ENCODE peak calls at places on chromosomes 11 and 22, in six cellular contexts. G is endothelial cell of umbilical vein, M is hepatocyte, J is H9, O is fibroblast of lung, C is keratinocyte. S is an unnamed sample.

GRCh38 chr11:125376856-125377255 is 119.2 kb downstream of the FEZ1 start:
- DNase-seq in G (no peak), J (no peak), C (no peak), M (no peak), O (peak; percentile 53), S (no peak)

GRCh38 chr11:31940396-31941037 is 129.4 kb upstream of the PAX6 start:
- DNase-seq in O (peak; percentile 83), C (no peak), M (no peak), J (no peak), G (peak; percentile 75), S (no peak)

GRCh38 chr11:57493507-57494503 is 21.7 kb downstream of the SLC43A1 start:
- DNase-seq in M (peak; percentile 87), J (peak; percentile 94), G (peak; percentile 42), C (no peak), O (no peak), S (peak; percentile 51)

GRCh38 chr11:64173616-64174355 is 7.9 kb upstream of the MACROD1 start:
- DNase-seq in G (no peak), J (no peak), M (no peak), C (no peak), O (peak; percentile 24), S (no peak)

GRCh38 chr11:34512810-34513673 is 552 bp downstream of the ELF5 start:
- DNase-seq in M (peak; percentile 73), J (peak; percentile 81), C (no peak), G (peak; percentile 49), O (peak; percentile 33), S (peak; percentile 29)

GRCh38 chr11:115145316-115145715 is 358.9 kb downstream of the CADM1 start:
- DNase-seq in O (no peak), M (no peak), J (no peak), C (no peak), G (no peak), S (no peak)

GRCh38 chr11:110878513-110878912 is 166.3 kb upstream of the ARHGAP20 start:
- DNase-seq in O (peak; percentile 90), C (no peak), G (peak; percentile 38), M (no peak), J (no peak), S (no peak)

GRCh38 chr22:22167791-22168189 is 76.8 kb upstream of the VPREB1 start:
- DNase-seq in O (no peak), J (no peak), C (no peak), M (no peak), G (no peak), S (no peak)

GRCh38 chr11:34667810-34668582 is 47.1 kb downstream of the EHF start:
- DNase-seq in C (no peak), J (no peak), G (no peak), M (peak; percentile 23), O (no peak), S (no peak)

GRCh38 chr11:78910322-78910721 is 335.7 kb upstream of the NARS2 start:
- DNase-seq in J (no peak), M (no peak), C (no peak), G (no peak), O (no peak), S (no peak)

GRCh38 chr11:65132988-65133700 is 1.2 kb downstream of the SYVN1 start:
- DNase-seq in J (peak; percentile 83), C (peak; percentile 48), M (peak; percentile 85), O (no peak), G (peak; percentile 19), S (peak; percentile 67)

GRCh38 chr11:114036156-114036811 is 23.2 kb upstream of the ZBTB16 start:
- DNase-seq in M (peak; percentile 93), J (peak; percentile 93), C (no peak), O (peak; percentile 19), G (peak; percentile 73), S (peak; percentile 48)

GRCh38 chr11:13885083-13885482 is 77.4 kb upstream of the SPON1 start:
- DNase-seq in C (no peak), J (no peak), M (no peak), O (no peak), G (no peak), S (peak; percentile 20)

GRCh38 chr11:112734207-112734606 is 227.0 kb upstream of the NCAM1 start:
- DNase-seq in O (peak; percentile 29), M (peak; percentile 76), G (no peak), C (no peak), J (peak; percentile 63), S (peak; percentile 48)

GRCh38 chr11:66451663-66452062 is 13.0 kb upstream of the MRPL11 start:
- DNase-seq in J (no peak), C (no peak), M (no peak), G (no peak), O (no peak), S (no peak)

GRCh38 chr22:44107341-44107740 is 73.4 kb upstream of the PARVG start:
- DNase-seq in G (no peak), J (peak; percentile 75), C (no peak), O (peak; percentile 59), M (no peak), S (no peak)

GRCh38 chr11:117822031-117822521 is 2.5 kb downstream of the FXYD2 start:
- DNase-seq in O (no peak), G (no peak), C (no peak), M (peak; percentile 62), J (peak; percentile 65), S (no peak)

GRCh38 chr11:7592706-7593105 is 78.9 kb downstream of the PPFIBP2 start:
- DNase-seq in C (no peak), M (no peak), J (no peak), O (no peak), G (no peak), S (peak; percentile 95)

GRCh38 chr11:9076046-9076445 is 15.4 kb downstream of the SCUBE2 start:
- DNase-seq in G (no peak), C (no peak), J (no peak), O (no peak), M (no peak), S (no peak)

DNA sequence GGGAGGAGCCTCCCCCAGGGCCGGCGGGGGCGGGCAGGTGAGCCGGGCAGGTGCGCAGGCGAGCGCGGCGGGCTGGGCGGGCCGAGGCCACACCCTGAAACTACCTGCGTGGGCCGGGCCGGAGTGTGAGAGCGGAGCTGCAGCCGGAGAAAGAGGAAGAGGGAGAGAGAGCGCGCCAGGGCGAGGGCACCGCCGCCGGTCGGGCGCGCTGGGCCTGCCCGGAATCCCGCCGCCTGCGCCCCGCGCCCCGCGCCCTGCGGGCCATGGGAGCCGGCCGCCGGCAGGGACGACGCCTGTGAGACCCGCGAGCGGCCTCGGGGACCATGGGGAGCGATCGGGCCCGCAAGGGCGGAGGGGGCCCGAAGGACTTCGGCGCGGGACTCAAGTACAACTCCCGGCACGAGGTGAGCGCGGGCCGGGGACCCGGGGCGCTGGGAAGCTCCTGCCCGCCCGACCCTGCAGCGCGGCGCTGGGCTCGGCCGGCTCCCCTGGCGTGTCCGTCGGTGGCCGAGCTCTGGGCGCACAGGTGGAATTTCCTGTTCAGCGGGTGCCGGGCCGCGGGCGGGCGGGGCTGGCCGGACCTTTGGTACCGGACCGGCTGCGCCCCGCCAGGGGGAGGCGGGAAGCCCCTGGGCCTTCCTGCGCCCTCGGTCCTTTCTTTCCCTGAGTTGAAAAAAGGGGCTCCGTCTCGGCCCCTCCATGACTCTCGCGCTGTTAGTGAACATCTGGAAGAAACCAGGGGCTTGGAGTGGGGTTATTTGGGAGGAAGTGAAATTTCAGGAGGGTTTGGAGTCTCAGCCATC is at the start of gene ST14:
- DNase-seq in O (no peak), M (peak; percentile 86), J (peak; percentile 61), G (no peak), C (no peak), S (peak; percentile 82)
- H3K79me2 ChIP-seq in O (no peaks in the 10 kb centered on the region), M (peaks cover 44% of the 10 kb centered on the region), J (no peaks in the 10 kb centered on the region), G (no peaks in the 10 kb centered on the region), C (peaks cover 42% of the 10 kb centered on the region), S (peaks cover 52% of the 10 kb centered on the region)

GRCh38 chr22:29975494-29975893 is 92.5 kb downstream of the MTMR3 start:
- DNase-seq in G (no peak), J (no peak), C (no peak), M (no peak), O (no peak), S (no peak)

GRCh38 chr22:29983296-29983917 is 96.9 kb upstream of the HORMAD2 start:
- DNase-seq in G (no peak), J (no peak), C (no peak), O (no peak), M (no peak), S (no peak)

GRCh38 chr22:29977107-29977506 is 94.1 kb downstream of the MTMR3 start:
- DNase-seq in G (no peak), M (no peak), O (no peak), C (no peak), J (no peak), S (no peak)

GRCh38 chr22:29979645-29980303 is 96.8 kb downstream of the MTMR3 start:
- DNase-seq in J (no peak), M (no peak), G (no peak), C (no peak), O (peak; percentile 47), S (no peak)
- H3K4me2 ChIP-seq in J (no peak overlapping the region), M (no peak overlapping the region), G (no peak overlapping the region), C (no peak overlapping the region), O (no peak overlapping the region), S (no peak overlapping the region)

GRCh38 chr11:19444231-19444630 is 203.5 kb upstream of the E2F8 start:
- DNase-seq in C (no peak), J (no peak), O (peak; percentile 23), M (no peak), G (no peak), S (no peak)

GRCh38 chr11:19441752-19442553 is 201.2 kb upstream of the E2F8 start:
- DNase-seq in C (peak; percentile 89), M (peak; percentile 89), J (no peak), O (peak; percentile 98), G (peak; percentile 94), S (peak; percentile 97)

GRCh38 chr11:19442554-19442910 is 201.8 kb upstream of the E2F8 start:
- DNase-seq in O (no peak), C (no peak), M (no peak), G (no peak), J (no peak), S (no peak)

GRCh38 chr11:19437760-19438159 is 197.0 kb upstream of the E2F8 start:
- DNase-seq in J (no peak), G (peak; percentile 85), M (no peak), C (no peak), O (peak; percentile 87), S (peak; percentile 71)

DNA sequence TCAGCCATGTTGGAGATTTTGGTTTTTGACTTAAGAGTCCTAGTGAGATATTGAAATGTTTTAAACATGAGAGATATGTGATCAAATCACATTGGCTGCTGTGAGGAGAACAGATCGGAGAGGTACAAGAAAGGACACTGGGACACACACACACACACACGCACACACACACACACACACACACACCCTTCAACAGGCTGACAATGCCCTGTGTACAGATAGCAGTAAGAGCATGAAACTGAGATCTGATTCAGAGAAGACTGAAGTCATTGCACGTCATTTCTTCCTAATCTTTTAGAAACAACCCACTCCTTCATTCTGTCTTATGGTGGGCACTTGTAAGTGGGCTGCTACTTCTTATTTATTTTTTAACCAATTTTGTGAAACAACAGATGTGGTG is 200.5 kb upstream of the E2F8 start:
- DNase-seq in J (no peak), O (no peak), M (no peak), C (no peak), G (no peak), S (no peak)
- H3K27ac ChIP-seq in J (no peak overlapping the region), O (peak overlapping the region; percentile 18), M (peak overlapping the region; percentile 85), C (no peak overlapping the region), G (peak overlapping the region; percentile 61), S (no peak overlapping the region)

GRCh38 chr22:46730568-46731245 is 7.3 kb downstream of the CERK start:
- DNase-seq in G (no peak), C (no peak), J (no peak), M (peak; percentile 57), O (no peak), S (no peak)
- H3K79me2 ChIP-seq in G (peaks cover 98% of the 10 kb centered on the region), C (peaks cover 8% of the 10 kb centered on the region), J (peaks cover 2% of the 10 kb centered on the region), M (peaks cover 95% of the 10 kb centered on the region), O (peaks cover 51% of the 10 kb centered on the region), S (peaks cover 39% of the 10 kb centered on the region)